ENCODE peak calls at places on chromosome 2, in four cellular contexts. G is fibroblast of lung, C is aorta, Z is Panc1. R is an unnamed sample.
A peak's percentile ranks its signal among the peaks of the same experiment; 100 is the strongest.

GRCh38 chr2:64063924-64064331 is 44.7 kb upstream of the VPS54 start:
- DNase-seq in G (peak; percentile 93), C (no peak), Z (no peak), R (no peak)

GRCh38 chr2:217512728-217513127 is 490.1 kb downstream of the TNS1 start:
- DNase-seq in G (no peak), C (no peak), Z (no peak), R (no peak)

GRCh38 chr2:84875213-84875560 is 5.7 kb downstream of the TRABD2A start:
- DNase-seq in G (no peak), C (no peak), Z (no peak), R (no peak)

GRCh38 chr2:187138240-187138639 is 289.3 kb upstream of the ZSWIM2 start:
- DNase-seq in G (peak; percentile 44), C (peak; percentile 49), Z (peak; percentile 12), R (no peak)

GRCh38 chr2:62736899-62737559 is 31.5 kb downstream of the EHBP1 start:
- DNase-seq in G (no peak), C (no peak), Z (no peak), R (no peak)

GRCh38 chr2:64837925-64838641 is 151.1 kb upstream of the SLC1A4 start:
- DNase-seq in G (peak; percentile 71), C (peak; percentile 72), Z (no peak), R (peak; percentile 37)

GRCh38 chr2:65366595-65367125 is 65.7 kb downstream of the SPRED2 start:
- DNase-seq in G (peak; percentile 97), C (no peak), Z (peak; percentile 97), R (no peak)

GRCh38 chr2:30237346-30238142 is 6.2 kb downstream of the LBH start:
- DNase-seq in G (peak; percentile 29), C (no peak), Z (no peak), R (no peak)

GRCh38 chr2:27727257-27727656 is 44.3 kb upstream of the MRPL33 start:
- DNase-seq in G (no peak), C (no peak), Z (no peak), R (no peak)

GRCh38 chr2:210072922-210073509 is 70.6 kb downstream of the RPE start:
- DNase-seq in G (peak; percentile 46), C (no peak), Z (peak; percentile 12), R (no peak)

GRCh38 chr2:111194835-111195621 is 74.3 kb downstream of the BCL2L11 start:
- DNase-seq in G (no peak), C (no peak), Z (no peak), R (no peak)

GRCh38 chr2:174158003-174158402 is 90.3 kb downstream of the OLA1 start:
- DNase-seq in G (no peak), C (no peak), Z (no peak), R (peak; percentile 47)

GRCh38 chr2:168518555-168519066 is 62.5 kb downstream of the CERS6 start:
- DNase-seq in G (peak; percentile 73), C (no peak), Z (no peak), R (no peak)

GRCh38 chr2:5172923-5173322 is 519.3 kb upstream of the SOX11 start:
- DNase-seq in G (no peak), C (no peak), Z (no peak), R (no peak)

GRCh38 chr2:182330451-182331325 is 96.1 kb downstream of the PDE1A start:
- DNase-seq in G (peak; percentile 46), C (no peak), Z (no peak), R (no peak)

GRCh38 chr2:204150695-204151240 is 214.2 kb downstream of the ICOS start:
- DNase-seq in G (no peak), C (no peak), Z (no peak), R (no peak)

GRCh38 chr2:191376981-191377629 is 131.9 kb downstream of the MYO1B start:
- DNase-seq in G (peak; percentile 97), C (peak; percentile 89), Z (peak; percentile 73), R (peak; percentile 79)

GRCh38 chr2:178689808-178690207 is 117.4 kb downstream of the TTN start:
- DNase-seq in G (no peak), C (no peak), Z (no peak), R (no peak)

GRCh38 chr2:58879834-58880233 is 638.7 kb upstream of the FANCL start:
- DNase-seq in G (no peak), C (no peak), Z (no peak), R (no peak)

GRCh38 chr2:168062054-168062453 is 185.3 kb downstream of the STK39 start:
- DNase-seq in G (no peak), C (no peak), Z (no peak), R (no peak)

GRCh38 chr2:151381266-151381665 is 23.9 kb downstream of the TNFAIP6 start:
- DNase-seq in G (peak; percentile 70), C (no peak), Z (no peak), R (no peak)

GRCh38 chr2:148642891-148643416 is 1.6 kb upstream of the EPC2 start:
- DNase-seq in G (peak; percentile 65), C (no peak), Z (no peak), R (no peak)

GRCh38 chr2:159285929-159286708 is at the start of gene WDSUB1:
- DNase-seq in G (peak; percentile 58), C (peak; percentile 77), Z (no peak), R (peak; percentile 75)

GRCh38 chr2:203195331-203195730 is 43.5 kb upstream of the CYP20A1 start:
- DNase-seq in G (peak; percentile 16), C (no peak), Z (no peak), R (no peak)

GRCh38 chr2:109143214-109144187 is 14.5 kb downstream of the SH3RF3 start:
- DNase-seq in G (no peak), C (no peak), Z (no peak), R (no peak)

GRCh38 chr2:73487112-73487657 is 101.5 kb downstream of the ALMS1 start:
- DNase-seq in G (no peak), C (no peak), Z (no peak), R (no peak)

GRCh38 chr2:211846714-211847113 is 691.9 kb downstream of the ERBB4 start:
- DNase-seq in G (no peak), C (no peak), Z (no peak), R (no peak)

GRCh38 chr2:33408109-33408508 is 68.3 kb upstream of the RASGRP3 start:
- DNase-seq in G (no peak), C (no peak), Z (no peak), R (no peak)

GRCh38 chr2:166665991-166666940 is 172.2 kb upstream of the SCN7A start:
- DNase-seq in G (peak; percentile 94), C (no peak), Z (no peak), R (no peak)

DNA sequence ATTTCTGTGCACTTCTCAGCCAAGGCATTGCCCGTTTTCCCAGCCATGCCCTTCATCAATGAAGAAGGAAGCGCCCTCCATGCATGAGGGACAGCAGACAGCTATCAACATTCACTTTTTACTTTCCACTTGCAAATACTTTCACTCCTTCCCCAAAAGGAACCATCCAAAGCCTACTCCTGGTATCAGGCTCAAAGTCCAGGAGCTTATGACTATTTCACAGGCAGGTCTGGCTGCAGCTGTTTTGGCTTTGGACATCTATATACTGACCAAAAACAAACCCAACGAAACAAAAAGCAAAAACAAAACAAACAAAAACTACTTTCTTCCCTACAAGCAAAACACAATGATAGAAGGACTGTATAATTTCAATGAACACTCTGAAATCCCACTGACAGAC is 825.1 kb downstream of the RNF144A start:
- DNase-seq in G (no peak), C (no peak), Z (no peak), R (no peak)
- H3K36me3 ChIP-seq in G (no peaks in the 10 kb centered on the region), C (no peaks in the 10 kb centered on the region), Z (no peaks in the 10 kb centered on the region), R (no peaks in the 10 kb centered on the region)

GRCh38 chr2:233458826-233459225 is 104.5 kb downstream of the DGKD start:
- DNase-seq in G (no peak), C (no peak), Z (no peak), R (no peak)
- H3K36me3 ChIP-seq in G (peaks cover 2% of the 10 kb centered on the region), C (peaks cover 12% of the 10 kb centered on the region), Z (peaks cover 20% of the 10 kb centered on the region), R (peaks cover 32% of the 10 kb centered on the region)

GRCh38 chr2:6579281-6579680 is 286.4 kb downstream of the CMPK2 start:
- DNase-seq in G (no peak), C (no peak), Z (no peak), R (no peak)
- H3K36me3 ChIP-seq in G (no peaks in the 10 kb centered on the region), C (peaks cover 2% of the 10 kb centered on the region), Z (no peaks in the 10 kb centered on the region), R (no peaks in the 10 kb centered on the region)

DNA sequence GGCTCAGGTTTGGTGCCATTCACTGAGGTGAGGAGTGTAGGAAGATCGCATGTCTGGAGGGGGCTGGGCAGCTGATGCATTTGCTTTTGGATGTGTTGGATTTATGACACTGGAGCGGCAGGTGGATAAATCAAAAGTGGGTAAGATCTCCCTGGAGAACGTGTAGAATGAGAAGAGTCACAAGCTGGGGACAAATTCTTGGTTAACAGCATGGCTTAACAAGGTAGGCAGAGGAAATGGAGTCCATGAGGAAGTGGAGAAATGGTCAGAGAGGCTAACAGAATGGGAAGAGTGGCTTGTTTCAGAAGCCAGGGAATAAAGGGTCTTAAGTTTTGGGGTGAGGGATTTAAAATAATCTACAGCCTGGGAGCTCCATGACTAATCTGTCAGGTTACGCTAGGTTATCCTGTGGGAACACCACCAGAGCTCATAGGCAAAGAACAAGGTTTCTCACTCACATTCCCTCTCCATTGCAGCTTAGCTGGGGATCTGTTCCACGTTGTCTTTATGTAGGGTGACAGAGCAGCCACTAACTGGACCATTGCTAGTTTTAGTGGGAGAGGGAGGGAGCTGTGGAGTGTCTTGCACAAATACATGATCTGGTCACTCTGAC is 12.8 kb downstream of the TSN start:
- DNase-seq in G (no peak), C (no peak), Z (no peak), R (no peak)
- H3K36me3 ChIP-seq in G (peaks cover 4% of the 10 kb centered on the region), C (peaks cover 11% of the 10 kb centered on the region), Z (peaks cover 30% of the 10 kb centered on the region), R (peaks cover 22% of the 10 kb centered on the region)

GRCh38 chr2:69077224-69077953 is 64.4 kb downstream of the ANTXR1 start:
- DNase-seq in G (no peak), C (no peak), Z (no peak), R (no peak)
- H3K36me3 ChIP-seq in G (peaks cover 10% of the 10 kb centered on the region), C (peaks cover 13% of the 10 kb centered on the region), Z (peaks cover 12% of the 10 kb centered on the region), R (no peaks in the 10 kb centered on the region)

DNA sequence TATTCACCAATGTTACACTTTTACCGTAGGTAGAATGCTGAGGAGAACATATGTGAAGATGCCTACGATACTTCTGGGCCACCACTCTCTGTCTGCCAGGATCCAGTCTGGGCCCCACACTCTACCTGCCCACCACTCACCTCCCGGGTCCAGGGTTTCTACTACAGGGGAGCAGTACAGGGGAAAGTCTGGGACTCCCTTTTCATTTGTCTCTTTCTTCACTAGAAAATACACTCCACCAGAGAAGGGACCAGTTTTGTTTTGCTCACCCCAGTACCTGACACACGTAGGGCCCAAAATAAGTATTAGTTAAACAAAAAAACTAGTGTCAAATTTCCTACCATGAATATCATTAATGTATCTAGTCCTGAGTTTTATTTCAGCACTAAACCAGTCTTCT is 21.1 kb downstream of the KANSL3 start:
- DNase-seq in G (no peak), C (no peak), Z (no peak), R (no peak)
- H3K36me3 ChIP-seq in G (peaks cover 17% of the 10 kb centered on the region), C (peaks cover 9% of the 10 kb centered on the region), Z (peaks cover 17% of the 10 kb centered on the region), R (peaks cover 18% of the 10 kb centered on the region)